ENCODE peak calls at places on chromosomes 6 and 20, in ten cellular contexts. B is lower lobe of right lung; A is HCT116; N is H9; G is B cell; Q is epithelial cell of proximal tubule; J is WTC11; U is fibroblast of lung; V is transverse colon; Z is CD8-positive, alpha-beta T cell. X is an unnamed sample.

GRCh38 chr6:19986691-19987438 is 149.7 kb downstream of the ID4 start:
- DNase-seq in B (no peak), A (no peak), N (no peak), G (no peak), Q (no peak), J (no peak), U (no peak), V (no peak), Z (no peak), X (no peak)

GRCh38 chr20:16692442-16692841 is 37.4 kb upstream of the SNRPB2 start:
- DNase-seq in B (no peak), A (no peak), N (no peak), G (no peak), Q (no peak), J (no peak), U (no peak), V (no peak), Z (no peak), X (no peak)

GRCh38 chr20:8757146-8757545 is 311.7 kb upstream of the PLCB4 start:
- DNase-seq in B (no peak), A (no peak), N (no peak), G (no peak), Q (peak; percentile 51), J (no peak), U (peak; percentile 69), V (no peak), Z (no peak), X (no peak)

GRCh38 chr6:28838289-28838633 is 85.5 kb downstream of the TRIM27 start:
- DNase-seq in B (no peak), A (no peak), N (peak; percentile 64), G (peak; percentile 40), Q (peak; percentile 38), J (peak; percentile 40), U (peak; percentile 82), V (peak; percentile 67), Z (peak; percentile 75), X (peak; percentile 46)

GRCh38 chr6:116373940-116374339 is 3.2 kb downstream of the DSE start:
- DNase-seq in B (no peak), A (no peak), N (no peak), G (no peak), Q (no peak), J (no peak), U (no peak), V (no peak), Z (no peak), X (no peak)

GRCh38 chr20:61925555-61926252 is 140.0 kb downstream of the TAF4 start:
- DNase-seq in B (peak; percentile 32), A (peak; percentile 24), N (no peak), G (no peak), Q (no peak), J (no peak), U (peak; percentile 32), V (no peak), Z (no peak), X (no peak)

GRCh38 chr6:161596807-161597505 is 323.1 kb upstream of the AGPAT4 start:
- DNase-seq in B (no peak), A (no peak), N (no peak), G (no peak), Q (no peak), J (no peak), U (no peak), V (no peak), Z (no peak), X (no peak)

GRCh38 chr6:170444811-170445211 is 108.3 kb downstream of the PSMB1 start:
- DNase-seq in B (no peak), A (no peak), N (no peak), G (no peak), Q (no peak), J (no peak), U (no peak), V (no peak), Z (no peak), X (no peak)

GRCh38 chr20:11391591-11391990 is 526.1 kb upstream of the BTBD3 start:
- DNase-seq in B (no peak), A (no peak), N (no peak), G (no peak), Q (no peak), J (no peak), U (peak; percentile 19), V (no peak), Z (no peak), X (no peak)

GRCh38 chr6:150263765-150264415 is 104.9 kb upstream of the IYD start:
- DNase-seq in B (peak; percentile 48), A (no peak), N (no peak), G (no peak), Q (no peak), J (no peak), U (no peak), V (no peak), Z (peak; percentile 4), X (no peak)

GRCh38 chr20:25025986-25026605 is 31.8 kb downstream of the ACSS1 start:
- DNase-seq in B (no peak), A (no peak), N (no peak), G (no peak), Q (no peak), J (no peak), U (no peak), V (peak; percentile 5), Z (no peak), X (no peak)

GRCh38 chr20:47489448-47489872 is 12.2 kb upstream of the NCOA3 start:
- DNase-seq in B (peak; percentile 60), A (no peak), N (no peak), G (peak; percentile 31), Q (no peak), J (no peak), U (no peak), V (peak; percentile 37), Z (peak; percentile 35), X (no peak)

GRCh38 chr6:38375341-38375740 is 264.4 kb downstream of the BTBD9 start:
- DNase-seq in B (no peak), A (no peak), N (no peak), G (no peak), Q (no peak), J (no peak), U (no peak), V (no peak), Z (no peak), X (no peak)

GRCh38 chr6:144165784-144166183 is 15.5 kb downstream of the STX11 start:
- DNase-seq in B (no peak), A (no peak), N (no peak), G (no peak), Q (no peak), J (no peak), U (no peak), V (no peak), Z (no peak), X (no peak)

GRCh38 chr20:32749914-32750637 is 6.8 kb upstream of the COMMD7 start:
- DNase-seq in B (no peak), A (no peak), N (peak; percentile 93), G (no peak), Q (no peak), J (peak; percentile 84), U (no peak), V (no peak), Z (no peak), X (no peak)

GRCh38 chr6:49522710-49523593 is 23.2 kb downstream of the GLYATL3 start:
- DNase-seq in B (no peak), A (no peak), N (no peak), G (no peak), Q (no peak), J (no peak), U (no peak), V (peak; percentile 15), Z (no peak), X (no peak)

GRCh38 chr6:129661478-129662405 is 48.2 kb downstream of the ARHGAP18 start:
- DNase-seq in B (no peak), A (no peak), N (no peak), G (no peak), Q (no peak), J (no peak), U (no peak), V (no peak), Z (no peak), X (no peak)
- TF ChIP-seq CTCF in B (no peak), A (no peak), N (no peak), G (no peak), Q (no peak), J (no peak), U (no peak), V (no peak), Z (no peak), X (no peak)

DNA sequence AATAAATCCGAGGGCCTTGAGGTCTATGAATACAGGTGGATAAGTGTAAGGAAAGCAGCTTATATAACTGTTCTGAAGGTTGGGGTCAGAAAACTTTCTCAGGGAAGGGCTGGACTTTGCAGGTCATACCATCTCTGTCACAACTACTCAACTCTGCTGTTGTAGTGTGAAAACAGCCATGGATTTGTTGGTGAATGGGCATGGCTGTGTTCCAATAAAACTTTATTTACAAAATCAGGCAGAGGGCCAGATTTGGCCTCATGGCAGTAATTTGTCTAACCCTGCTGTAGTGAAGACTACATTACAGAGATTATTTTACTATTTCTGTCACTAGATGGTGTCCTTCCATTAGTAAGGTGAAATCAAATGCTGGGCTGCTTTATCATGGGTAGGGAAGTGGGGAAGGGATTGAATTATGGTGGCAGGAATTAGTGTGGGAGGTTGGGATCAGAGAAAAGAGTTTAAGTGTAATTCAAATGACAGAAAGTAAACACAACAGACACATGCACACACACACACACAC is 409.6 kb upstream of the CHD6 start:
- DNase-seq in B (no peak), A (no peak), N (no peak), G (no peak), Q (no peak), J (no peak), U (no peak), V (no peak), Z (no peak), X (no peak)
- TF ChIP-seq CTCF in B (no peak), A (no peak), N (peak; percentile 39), G (no peak), Q (no peak), J (no peak), U (no peak), V (no peak), Z (no peak), X (no peak)

DNA sequence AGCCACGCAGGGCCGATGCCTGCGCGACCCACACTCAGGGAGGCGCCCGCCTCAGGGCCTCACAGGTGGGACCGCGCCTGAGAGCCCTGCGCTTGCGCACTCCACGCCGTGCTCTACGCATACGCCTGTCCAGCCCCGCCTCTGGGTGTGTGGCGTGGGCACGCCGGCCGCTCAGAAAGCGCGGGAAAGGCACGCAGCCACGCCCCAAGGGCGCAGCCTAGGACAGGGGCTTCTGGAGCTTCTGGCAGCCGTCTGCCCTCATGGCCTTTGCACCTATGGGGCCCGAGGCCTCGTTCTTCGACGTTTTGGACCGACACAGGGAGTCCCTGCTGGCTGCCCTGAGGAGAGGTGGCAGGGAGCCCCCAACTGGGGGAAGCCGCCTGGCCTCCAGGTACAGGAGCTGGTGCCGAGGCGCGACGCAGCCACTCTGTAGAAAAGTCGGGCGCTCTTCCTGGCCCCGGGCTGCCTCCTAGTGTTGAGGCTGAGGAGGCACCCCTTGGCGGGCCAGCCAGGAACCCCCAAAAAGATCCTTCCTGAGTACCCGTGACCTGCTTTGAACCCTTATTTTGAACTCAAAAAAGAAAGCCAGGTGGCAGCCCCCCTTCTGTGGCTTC is at the start of gene SPO11:
- DNase-seq in B (no peak), A (no peak), N (peak; percentile 75), G (no peak), Q (no peak), J (peak; percentile 76), U (no peak), V (no peak), Z (no peak), X (no peak)
- TF ChIP-seq CTCF in B (no peak), A (peak; percentile 39), N (peak; percentile 89), G (no peak), Q (peak; percentile 30), J (peak; percentile 58), U (no peak), V (no peak), Z (no peak), X (peak; percentile 16)

GRCh38 chr6:3372184-3372846 is 84.5 kb downstream of the SLC22A23 start:
- DNase-seq in B (no peak), A (no peak), N (no peak), G (no peak), Q (no peak), J (no peak), U (no peak), V (no peak), Z (no peak), X (no peak)
- TF ChIP-seq CTCF in B (no peak), A (peak; percentile 46), N (peak; percentile 54), G (no peak), Q (peak; percentile 28), J (no peak), U (peak; percentile 18), V (no peak), Z (no peak), X (no peak)